ENCODE peak calls at places on chromosomes 11 and 22, in nine cellular contexts. J is stomach, R is endothelial cell, O is psoas muscle, D is Calu3, I is choroid plexus epithelial cell, C is natural killer cell, S is GM10248, Q is Caco-2. W is an unnamed sample.

GRCh38 chr11:34830648-34831047 is 85.5 kb downstream of the APIP start:
- DNase-seq in J (no peak), R (no peak), O (no peak), D (no peak), I (peak), C (no peak), S (no peak), Q (no peak), W (no peak)

GRCh38 chr11:36345535-36346141 is 49.5 kb downstream of the PRR5L start:
- DNase-seq in J (no peak), R (no peak), O (no peak), D (no peak), I (no peak), C (no peak), S (no peak), Q (no peak), W (no peak)

GRCh38 chr11:2579315-2580060 is 120.3 kb downstream of the KCNQ1OT1 start:
- DNase-seq in J (peak), R (no peak), O (peak), D (no peak), I (no peak), C (peak), S (no peak), Q (peak), W (peak)

GRCh38 chr11:112401036-112401769 is 140.5 kb upstream of the PLET1 start:
- DNase-seq in J (no peak), R (no peak), O (no peak), D (no peak), I (no peak), C (no peak), S (no peak), Q (no peak), W (no peak)

GRCh38 chr11:32188785-32189184 is 97.9 kb downstream of the RCN1 start:
- DNase-seq in J (no peak), R (no peak), O (no peak), D (no peak), I (no peak), C (no peak), S (no peak), Q (no peak), W (no peak)

GRCh38 chr11:128530119-128531091 is 57.0 kb downstream of the ETS1 start:
- DNase-seq in J (peak), R (no peak), O (peak), D (no peak), I (peak), C (no peak), S (no peak), Q (no peak), W (no peak)

GRCh38 chr11:123755813-123756212 is 1.5 kb upstream of the OR6X1 start:
- DNase-seq in J (no peak), R (no peak), O (no peak), D (no peak), I (no peak), C (no peak), S (no peak), Q (no peak), W (no peak)

GRCh38 chr22:27223317-27224177 is 566.2 kb downstream of the MIAT start:
- DNase-seq in J (no peak), R (no peak), O (no peak), D (peak), I (peak), C (no peak), S (no peak), Q (no peak), W (no peak)

GRCh38 chr11:62504158-62504973 is 42.2 kb downstream of the AHNAK start:
- DNase-seq in J (no peak), R (no peak), O (no peak), D (no peak), I (no peak), C (no peak), S (no peak), Q (peak), W (no peak)

DNA sequence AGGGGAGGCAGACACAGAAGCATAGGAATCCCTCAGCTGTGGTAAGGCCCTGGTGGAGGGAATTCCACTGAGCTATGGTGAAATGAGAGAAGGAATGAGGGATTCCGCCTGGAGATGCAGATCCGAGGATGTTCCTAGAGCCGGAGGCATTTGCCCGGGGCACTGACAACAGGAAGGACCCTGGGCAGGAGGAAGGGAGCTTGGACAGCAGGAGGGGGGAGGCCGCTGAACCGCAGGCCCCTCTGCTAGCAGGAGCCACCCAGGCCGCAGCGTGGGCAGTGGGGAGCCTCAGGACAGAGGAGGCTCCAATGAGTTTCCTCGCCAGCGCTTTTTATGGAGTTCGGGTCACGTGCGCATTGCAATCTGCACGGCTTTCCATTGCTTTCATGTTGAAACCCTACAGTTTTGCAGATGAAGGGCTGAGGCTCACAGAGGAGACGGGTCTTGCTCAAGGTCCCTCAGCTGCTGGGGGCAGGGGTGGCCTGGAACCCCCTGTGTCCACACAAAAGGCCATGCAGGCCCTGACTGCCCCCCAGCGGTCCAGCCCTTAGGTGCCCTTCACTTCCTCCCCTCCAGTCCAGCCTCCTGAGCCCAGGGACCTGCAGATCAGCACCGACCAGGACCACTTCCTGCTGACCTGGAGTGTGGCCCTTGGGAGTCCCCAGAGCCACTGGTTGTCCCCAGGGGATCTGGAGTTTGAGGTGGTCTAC is 15.6 kb downstream of the CSF2RB start:
- DNase-seq in J (no peak), R (no peak), O (no peak), D (no peak), I (no peak), C (no peak), S (peak), Q (no peak), W (no peak)
- TF ChIP-seq CTCF in J (no peak), R (no peak), O (no peak), D (no peak), I (no peak), C (no peak), S (no peak), Q (no peak), W (no peak)

DNA sequence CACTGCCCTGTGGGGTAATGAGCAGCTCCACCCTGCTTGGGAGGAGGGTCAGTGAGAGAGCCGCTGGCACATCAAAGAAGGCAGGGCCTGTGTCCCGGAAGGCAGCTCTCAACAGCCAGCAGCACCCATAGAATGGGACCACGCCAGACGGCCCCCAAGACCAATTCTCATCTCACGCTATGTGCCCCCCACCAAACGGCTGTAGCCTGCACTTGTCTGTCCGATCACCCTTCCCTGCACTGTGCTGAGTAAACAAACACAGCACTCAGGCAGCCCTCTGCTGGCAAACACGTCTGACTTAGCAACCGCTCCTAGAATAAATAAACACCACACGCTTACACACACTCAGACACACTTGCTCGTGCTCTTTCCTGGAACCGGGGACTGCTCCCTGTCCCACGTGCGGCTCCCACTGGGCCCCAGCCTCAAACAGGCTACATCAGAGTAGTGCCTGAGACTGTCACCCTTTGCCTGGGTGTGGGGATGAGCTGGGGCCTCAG is 53.2 kb upstream of the CDON start:
- DNase-seq in J (peak), R (peak), O (peak), D (peak), I (peak), C (no peak), S (no peak), Q (peak), W (peak)
- TF ChIP-seq CTCF in J (peak), R (no peak), O (peak), D (no peak), I (peak), C (no peak), S (no peak), Q (peak), W (peak)

DNA sequence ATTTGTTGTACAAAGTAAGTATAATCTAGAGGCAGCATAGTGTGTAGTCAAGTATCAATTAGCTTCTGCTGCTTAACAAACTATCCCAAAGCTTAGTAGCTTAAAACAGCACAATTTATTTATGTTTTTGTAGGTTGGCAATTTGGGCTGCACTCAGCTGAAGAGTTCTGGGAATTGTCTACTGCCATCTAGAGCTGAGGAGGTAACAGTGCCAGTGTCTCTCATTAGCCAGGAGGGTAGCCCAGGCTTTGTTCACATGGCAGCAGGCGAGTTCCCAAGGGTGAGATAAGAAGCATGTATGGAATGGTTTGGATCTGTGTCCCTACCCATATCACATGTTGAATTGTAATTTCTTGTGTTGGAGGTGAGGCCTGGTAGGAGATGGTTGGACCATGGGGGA is 45.8 kb upstream of the SLN start:
- DNase-seq in J (no peak), R (no peak), O (no peak), D (no peak), I (no peak), C (no peak), S (no peak), Q (no peak), W (no peak)
- TF ChIP-seq CTCF in J (no peak), R (no peak), O (no peak), D (no peak), I (peak), C (no peak), S (no peak), Q (no peak), W (no peak)

DNA sequence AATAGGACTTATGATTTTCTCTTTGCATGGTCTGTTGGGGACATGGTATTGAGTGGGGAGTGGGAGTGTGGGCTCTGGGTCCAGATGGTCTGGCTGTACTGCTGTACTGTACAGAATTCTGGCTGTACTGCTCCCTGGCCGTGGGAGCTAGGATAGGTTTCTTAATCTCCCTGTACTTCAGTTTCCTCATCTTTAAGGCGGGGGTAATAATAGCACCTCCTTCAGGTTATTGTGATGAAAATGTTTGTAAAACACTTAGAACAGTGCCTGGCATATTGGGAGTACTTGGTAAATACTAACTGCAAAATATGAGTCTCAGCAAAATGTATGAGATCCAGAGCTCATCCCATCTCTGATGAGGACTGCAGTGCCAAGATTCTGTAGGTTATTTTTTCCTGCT is 198.6 kb downstream of the KIF18A start:
- DNase-seq in J (no peak), R (no peak), O (no peak), D (no peak), I (no peak), C (no peak), S (no peak), Q (no peak), W (no peak)
- TF ChIP-seq CTCF in J (no peak), R (no peak), O (no peak), D (no peak), I (peak), C (no peak), S (no peak), Q (no peak), W (no peak)

DNA sequence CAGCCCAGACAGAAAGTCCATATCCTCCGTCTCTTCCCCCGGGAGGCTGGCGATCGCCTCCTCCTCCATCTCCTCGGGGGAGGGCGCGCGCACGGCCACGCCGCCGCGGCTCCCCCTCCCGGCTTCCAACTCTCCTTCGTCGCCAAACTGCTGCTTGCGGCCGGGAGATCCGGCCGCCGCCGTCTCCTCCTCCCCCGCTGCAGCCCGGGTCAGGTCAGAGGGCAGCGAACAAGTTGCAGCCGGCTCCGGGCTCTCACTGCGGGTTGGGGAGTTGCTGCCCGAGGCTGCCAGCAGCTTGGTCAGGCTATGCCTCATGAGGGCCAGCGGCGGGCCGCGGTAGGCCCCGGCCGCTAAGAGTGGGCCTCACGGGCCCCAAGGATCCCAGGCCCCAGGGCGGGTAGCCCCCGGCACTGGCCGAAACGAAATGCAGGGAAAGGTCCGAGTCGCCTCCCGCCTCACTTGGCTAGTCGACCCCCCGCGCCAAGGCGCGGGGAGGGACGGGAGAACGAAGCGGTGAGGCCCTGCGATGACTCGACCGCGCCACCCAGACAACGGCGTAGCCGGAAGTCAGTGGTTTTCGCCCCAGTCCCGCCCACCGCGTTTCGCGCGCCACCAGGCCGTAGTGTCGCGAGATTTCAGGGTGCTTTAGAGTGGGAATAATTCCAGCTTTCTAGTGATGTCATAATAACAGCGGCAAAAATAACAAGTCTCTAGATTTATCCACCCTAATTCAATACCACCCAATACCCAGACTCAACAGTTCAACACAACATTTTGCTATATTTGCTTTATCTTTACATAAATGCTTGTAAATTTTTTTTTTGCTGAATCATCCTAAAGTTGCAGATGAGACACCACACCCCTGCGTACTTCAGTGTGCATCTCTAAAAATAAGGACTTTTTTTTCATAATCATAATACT is at the start of gene CREBZF:
- DNase-seq in J (peak), R (peak), O (peak), D (peak), I (peak), C (peak), S (peak), Q (peak), W (peak)
- TF ChIP-seq CTCF in J (no peak), R (no peak), O (no peak), D (no peak), I (peak), C (no peak), S (no peak), Q (no peak), W (no peak)

GRCh38 chr11:113555071-113555739 is 80.0 kb upstream of the DRD2 start:
- DNase-seq in J (no peak), R (no peak), O (no peak), D (no peak), I (no peak), C (no peak), S (no peak), Q (peak), W (no peak)

GRCh38 chr11:113554531-113554930 is 79.3 kb upstream of the DRD2 start:
- DNase-seq in J (peak), R (no peak), O (no peak), D (no peak), I (no peak), C (no peak), S (no peak), Q (no peak), W (no peak)

GRCh38 chr11:113553235-113553634 is 78.0 kb upstream of the DRD2 start:
- DNase-seq in J (no peak), R (no peak), O (no peak), D (no peak), I (peak), C (no peak), S (no peak), Q (no peak), W (no peak)

GRCh38 chr11:113552271-113552670 is 77.1 kb upstream of the DRD2 start:
- DNase-seq in J (no peak), R (no peak), O (no peak), D (no peak), I (no peak), C (no peak), S (no peak), Q (no peak), W (no peak)

GRCh38 chr11:113553905-113554304 is 78.7 kb upstream of the DRD2 start:
- DNase-seq in J (no peak), R (peak), O (no peak), D (no peak), I (no peak), C (no peak), S (no peak), Q (no peak), W (no peak)
- TF ChIP-seq CTCF in J (no peak), R (no peak), O (no peak), D (no peak), I (peak), C (no peak), S (no peak), Q (peak), W (peak)

GRCh38 chr11:47941907-47942558 is 38.3 kb upstream of the PTPRJ start:
- DNase-seq in J (no peak), R (no peak), O (no peak), D (no peak), I (peak), C (no peak), S (no peak), Q (no peak), W (no peak)
- TF ChIP-seq CTCF in J (no peak), R (no peak), O (no peak), D (no peak), I (no peak), C (no peak), S (no peak), Q (no peak), W (no peak)